ENCODE peak calls at places on chromosomes 12 and 14, in five cellular contexts. One of them, this sample, is unnamed. For H3K4me1, the result is how much of the 10 kb centered on the place peaks cover.

GRCh38 chr14:85056228-85056627 is 473.7 kb upstream of the FLRT2 start:
- DNase-seq in stomach: no peak
- DNase-seq in ovary: no peak
- DNase-seq in uterus: no peak
- DNase-seq in A549: no peak
- DNase-seq in this sample: no peak

GRCh38 chr14:74573421-74574091 is 38.5 kb downstream of the LTBP2 start:
- DNase-seq in stomach: no peak
- DNase-seq in ovary: peak
- DNase-seq in uterus: no peak
- DNase-seq in A549: no peak
- DNase-seq in this sample: peak

GRCh38 chr14:70641548-70642312 is at the start of gene TTC9:
- DNase-seq in stomach: peak
- DNase-seq in ovary: no peak
- DNase-seq in uterus: no peak
- DNase-seq in A549: no peak
- DNase-seq in this sample: peak

GRCh38 chr14:100738704-100739131 is 12.0 kb downstream of the DLK1 start:
- DNase-seq in stomach: no peak
- DNase-seq in ovary: no peak
- DNase-seq in uterus: no peak
- DNase-seq in A549: no peak
- DNase-seq in this sample: peak

GRCh38 chr14:67668559-67668958 is 5.9 kb downstream of the VTI1B start:
- DNase-seq in stomach: no peak
- DNase-seq in ovary: no peak
- DNase-seq in uterus: no peak
- DNase-seq in A549: no peak
- DNase-seq in this sample: no peak

GRCh38 chr14:103087343-103087835 is 3.4 kb downstream of the LBHD2 start:
- DNase-seq in stomach: no peak
- DNase-seq in ovary: no peak
- DNase-seq in uterus: no peak
- DNase-seq in A549: no peak
- DNase-seq in this sample: peak

GRCh38 chr12:50203691-50204090 is 36.5 kb upstream of the CERS5 start:
- DNase-seq in stomach: no peak
- DNase-seq in ovary: no peak
- DNase-seq in uterus: no peak
- DNase-seq in A549: no peak
- DNase-seq in this sample: no peak

GRCh38 chr12:125340791-125341190 is 275.6 kb downstream of the AACS start:
- DNase-seq in stomach: no peak
- DNase-seq in ovary: no peak
- DNase-seq in uterus: no peak
- DNase-seq in A549: peak
- DNase-seq in this sample: no peak

GRCh38 chr12:118342115-118342514 is 30.6 kb downstream of the TAOK3 start:
- DNase-seq in stomach: no peak
- DNase-seq in ovary: no peak
- DNase-seq in uterus: no peak
- DNase-seq in A549: no peak
- DNase-seq in this sample: no peak

GRCh38 chr12:119780786-119781434 is 96.2 kb downstream of the CIT start:
- DNase-seq in stomach: peak
- DNase-seq in ovary: no peak
- DNase-seq in uterus: peak
- DNase-seq in A549: peak
- DNase-seq in this sample: no peak

GRCh38 chr12:113271853-113272561 is 50.7 kb downstream of the TPCN1 start:
- DNase-seq in stomach: peak
- DNase-seq in ovary: peak
- DNase-seq in uterus: peak
- DNase-seq in A549: no peak
- DNase-seq in this sample: no peak

GRCh38 chr12:47156167-47156736 is 76.5 kb upstream of the AMIGO2 start:
- DNase-seq in stomach: no peak
- DNase-seq in ovary: peak
- DNase-seq in uterus: peak
- DNase-seq in A549: peak
- DNase-seq in this sample: no peak

GRCh38 chr12:123944696-123945095 is 27.9 kb downstream of the CCDC92 start:
- DNase-seq in stomach: no peak
- DNase-seq in ovary: no peak
- DNase-seq in uterus: no peak
- DNase-seq in A549: no peak
- DNase-seq in this sample: no peak

GRCh38 chr14:102633906-102634595 is 41.6 kb downstream of the RCOR1 start:
- DNase-seq in stomach: no peak
- DNase-seq in ovary: no peak
- DNase-seq in uterus: no peak
- DNase-seq in A549: no peak
- DNase-seq in this sample: no peak

GRCh38 chr12:56851462-56851861 is 82.7 kb downstream of the SDR9C7 start:
- DNase-seq in stomach: no peak
- DNase-seq in ovary: no peak
- DNase-seq in uterus: no peak
- DNase-seq in A549: no peak
- DNase-seq in this sample: no peak

GRCh38 chr14:94342334-94342934 is 19.3 kb upstream of the SERPINA6 start:
- DNase-seq in stomach: peak
- DNase-seq in ovary: no peak
- DNase-seq in uterus: peak
- DNase-seq in A549: peak
- DNase-seq in this sample: no peak

GRCh38 chr12:49231881-49232650 is 32.8 kb upstream of the TUBA1C start:
- DNase-seq in stomach: no peak
- DNase-seq in ovary: no peak
- DNase-seq in uterus: peak
- DNase-seq in A549: no peak
- DNase-seq in this sample: no peak

GRCh38 chr12:58026892-58027891 is 85.8 kb downstream of the ATP23 start:
- DNase-seq in stomach: no peak
- DNase-seq in ovary: no peak
- DNase-seq in uterus: no peak
- DNase-seq in A549: no peak
- DNase-seq in this sample: no peak

GRCh38 chr12:113359133-113359938 is 949 bp downstream of the PLBD2 start:
- DNase-seq in stomach: no peak
- DNase-seq in ovary: peak
- DNase-seq in uterus: peak
- DNase-seq in A549: no peak
- DNase-seq in this sample: no peak

GRCh38 chr14:56659964-56660551 is 80.5 kb downstream of the TMEM260 start:
- DNase-seq in stomach: no peak
- DNase-seq in ovary: no peak
- DNase-seq in uterus: no peak
- DNase-seq in A549: peak
- DNase-seq in this sample: no peak

GRCh38 chr14:102421366-102422057 is 58.8 kb downstream of the TECPR2 start:
- DNase-seq in stomach: no peak
- DNase-seq in ovary: no peak
- DNase-seq in uterus: no peak
- DNase-seq in A549: no peak
- DNase-seq in this sample: no peak

GRCh38 chr12:121992059-121992879 is 29.4 kb upstream of the BCL7A start:
- DNase-seq in stomach: no peak
- DNase-seq in ovary: no peak
- DNase-seq in uterus: no peak
- DNase-seq in A549: peak
- DNase-seq in this sample: no peak

GRCh38 chr12:26690601-26691000 is 142.4 kb downstream of the ITPR2 start:
- DNase-seq in stomach: no peak
- DNase-seq in ovary: no peak
- DNase-seq in uterus: no peak
- DNase-seq in A549: no peak
- DNase-seq in this sample: no peak

GRCh38 chr12:68978678-68979077 is 45.7 kb upstream of the CPM start:
- DNase-seq in stomach: no peak
- DNase-seq in ovary: no peak
- DNase-seq in uterus: no peak
- DNase-seq in A549: no peak
- DNase-seq in this sample: no peak

GRCh38 chr14:39812532-39813320 is 380.5 kb upstream of the FBXO33 start:
- DNase-seq in stomach: no peak
- DNase-seq in ovary: no peak
- DNase-seq in uterus: no peak
- DNase-seq in A549: no peak
- DNase-seq in this sample: no peak

GRCh38 chr14:75286313-75286712 is 7.7 kb downstream of the FOS start:
- DNase-seq in stomach: no peak
- DNase-seq in ovary: no peak
- DNase-seq in uterus: no peak
- DNase-seq in A549: no peak
- DNase-seq in this sample: peak

GRCh38 chr14:99196310-99196650 is 75.7 kb downstream of the BCL11B start:
- DNase-seq in stomach: no peak
- DNase-seq in ovary: no peak
- DNase-seq in uterus: no peak
- DNase-seq in A549: no peak
- DNase-seq in this sample: peak

GRCh38 chr12:68559984-68560822 is 50.5 kb upstream of the RAP1B start:
- DNase-seq in stomach: no peak
- DNase-seq in ovary: no peak
- DNase-seq in uterus: no peak
- DNase-seq in A549: no peak
- DNase-seq in this sample: no peak

GRCh38 chr12:122227341-122227740 is 1.5 kb upstream of the DIABLO start:
- DNase-seq in stomach: no peak
- DNase-seq in ovary: peak
- DNase-seq in uterus: no peak
- DNase-seq in A549: no peak
- DNase-seq in this sample: peak

GRCh38 chr14:55731881-55732498 is 152.0 kb downstream of the KTN1 start:
- DNase-seq in stomach: peak
- DNase-seq in ovary: no peak
- DNase-seq in uterus: no peak
- DNase-seq in A549: no peak
- DNase-seq in this sample: no peak

GRCh38 chr14:25350802-25351201 is 300.9 kb upstream of the STXBP6 start:
- DNase-seq in stomach: no peak
- DNase-seq in ovary: peak
- DNase-seq in uterus: no peak
- DNase-seq in A549: no peak
- DNase-seq in this sample: no peak

GRCh38 chr12:123393747-123394146 is 9.8 kb downstream of the KMT5A start:
- DNase-seq in stomach: no peak
- DNase-seq in ovary: no peak
- DNase-seq in uterus: no peak
- DNase-seq in A549: no peak
- DNase-seq in this sample: no peak

GRCh38 chr12:15886372-15887042 is 4.3 kb downstream of the STRAP start:
- DNase-seq in stomach: no peak
- DNase-seq in ovary: no peak
- DNase-seq in uterus: no peak
- DNase-seq in A549: peak
- DNase-seq in this sample: no peak

GRCh38 chr12:111368684-111369495 is at the start of gene PHETA1:
- DNase-seq in stomach: peak
- DNase-seq in ovary: peak
- DNase-seq in uterus: peak
- DNase-seq in A549: peak
- DNase-seq in this sample: peak
- TF ChIP-seq POLR2A in stomach: no peak
- TF ChIP-seq POLR2A in ovary: peak
- TF ChIP-seq POLR2A in uterus: peak
- TF ChIP-seq POLR2A in A549: peak
- TF ChIP-seq POLR2A in this sample: peak

GRCh38 chr12:46144433-46144832 is 124.4 kb downstream of the SLC38A1 start:
- DNase-seq in stomach: no peak
- DNase-seq in ovary: no peak
- DNase-seq in uterus: no peak
- DNase-seq in A549: no peak
- DNase-seq in this sample: no peak
- H3K4me1 ChIP-seq in stomach: under half
- H3K4me1 ChIP-seq in ovary: under half
- H3K4me1 ChIP-seq in uterus: under half
- H3K4me1 ChIP-seq in A549: under half
- H3K4me1 ChIP-seq in this sample: under half

GRCh38 chr12:96329545-96329944 is 70.7 kb downstream of the CDK17 start:
- DNase-seq in stomach: no peak
- DNase-seq in ovary: no peak
- DNase-seq in uterus: no peak
- DNase-seq in A549: no peak
- DNase-seq in this sample: no peak

GRCh38 chr12:96329018-96329417 is 71.2 kb downstream of the CDK17 start:
- DNase-seq in stomach: no peak
- DNase-seq in ovary: no peak
- DNase-seq in uterus: no peak
- DNase-seq in A549: no peak
- DNase-seq in this sample: no peak

GRCh38 chr12:96327346-96327745 is 72.9 kb downstream of the CDK17 start:
- DNase-seq in stomach: no peak
- DNase-seq in ovary: no peak
- DNase-seq in uterus: no peak
- DNase-seq in A549: no peak
- DNase-seq in this sample: peak

GRCh38 chr12:96327889-96328288 is 72.3 kb downstream of the CDK17 start:
- DNase-seq in stomach: no peak
- DNase-seq in ovary: no peak
- DNase-seq in uterus: no peak
- DNase-seq in A549: no peak
- DNase-seq in this sample: no peak

GRCh38 chr12:96326628-96327227 is 73.5 kb downstream of the CDK17 start:
- DNase-seq in stomach: no peak
- DNase-seq in ovary: no peak
- DNase-seq in uterus: no peak
- DNase-seq in A549: no peak
- DNase-seq in this sample: no peak
- H3K4me3 ChIP-seq in stomach: no peak
- H3K4me3 ChIP-seq in ovary: no peak
- H3K4me3 ChIP-seq in uterus: no peak
- H3K4me3 ChIP-seq in A549: no peak
- H3K4me3 ChIP-seq in this sample: no peak

DNA sequence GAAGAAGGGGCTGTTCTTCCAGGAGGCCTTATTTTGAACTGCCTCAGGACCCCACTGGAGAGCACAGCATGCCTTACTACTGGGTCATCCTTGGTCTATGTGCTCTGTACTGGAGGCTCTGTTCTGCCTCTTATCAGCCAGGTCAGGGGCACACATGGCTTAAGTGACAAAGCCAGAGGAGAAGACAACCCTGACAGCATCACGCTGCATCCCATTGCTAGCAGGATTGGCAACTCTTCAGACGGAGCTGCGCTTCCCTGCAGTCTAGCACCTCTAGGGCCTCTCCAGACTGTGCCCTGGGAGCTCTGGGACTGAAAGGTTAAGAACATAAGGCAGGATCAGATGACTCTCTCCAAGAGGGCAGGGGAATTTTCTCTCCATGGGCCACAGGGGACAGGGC is 17.3 kb upstream of the TIGAR start:
- DNase-seq in stomach: no peak
- DNase-seq in ovary: no peak
- DNase-seq in uterus: no peak
- DNase-seq in A549: no peak
- DNase-seq in this sample: no peak
- TF ChIP-seq POLR2A in stomach: no peak
- TF ChIP-seq POLR2A in ovary: no peak
- TF ChIP-seq POLR2A in uterus: no peak
- TF ChIP-seq POLR2A in A549: no peak
- TF ChIP-seq POLR2A in this sample: no peak